ENCODE peak calls at places on chromosome 14, in four cellular contexts. One of them, this sample, is unnamed.

GRCh38 chr14:26157517-26157916 is 440.3 kb downstream of the NOVA1 start:
- DNase-seq in GM12878: no peak
- DNase-seq in HepG2: no peak
- DNase-seq in K562: no peak
- DNase-seq in this sample: no peak

GRCh38 chr14:95258156-95258555 is 61.6 kb downstream of the CLMN start:
- DNase-seq in GM12878: no peak
- DNase-seq in HepG2: no peak
- DNase-seq in K562: no peak
- DNase-seq in this sample: no peak

GRCh38 chr14:68947802-68948201 is 31.3 kb downstream of the ACTN1 start:
- DNase-seq in GM12878: no peak
- DNase-seq in HepG2: no peak
- DNase-seq in K562: no peak
- DNase-seq in this sample: peak

GRCh38 chr14:104895786-104896642 is 28.7 kb upstream of the PLD4 start:
- DNase-seq in GM12878: no peak
- DNase-seq in HepG2: no peak
- DNase-seq in K562: no peak
- DNase-seq in this sample: no peak

GRCh38 chr14:102317564-102318248 is 1.8 kb upstream of the ZNF839 start:
- DNase-seq in GM12878: no peak
- DNase-seq in HepG2: peak
- DNase-seq in K562: no peak
- DNase-seq in this sample: peak

GRCh38 chr14:83483063-83483462 is 1949.4 kb upstream of the SEL1L start:
- DNase-seq in GM12878: no peak
- DNase-seq in HepG2: no peak
- DNase-seq in K562: no peak
- DNase-seq in this sample: no peak

GRCh38 chr14:36315159-36315853 is 5.1 kb downstream of the MBIP start:
- DNase-seq in GM12878: peak
- DNase-seq in HepG2: no peak
- DNase-seq in K562: no peak
- DNase-seq in this sample: no peak

GRCh38 chr14:68771631-68772030 is 21.2 kb downstream of the ZFP36L1 start:
- DNase-seq in GM12878: no peak
- DNase-seq in HepG2: no peak
- DNase-seq in K562: no peak
- DNase-seq in this sample: no peak

GRCh38 chr14:99175331-99176155 is 96.5 kb downstream of the BCL11B start:
- DNase-seq in GM12878: no peak
- DNase-seq in HepG2: no peak
- DNase-seq in K562: no peak
- DNase-seq in this sample: no peak

GRCh38 chr14:98731701-98732100 is 540.3 kb downstream of the BCL11B start:
- DNase-seq in GM12878: no peak
- DNase-seq in HepG2: no peak
- DNase-seq in K562: no peak
- DNase-seq in this sample: no peak

GRCh38 chr14:89921896-89922548 is 32.5 kb downstream of the EFCAB11 start:
- DNase-seq in GM12878: no peak
- DNase-seq in HepG2: no peak
- DNase-seq in K562: no peak
- DNase-seq in this sample: no peak

GRCh38 chr14:102659797-102660196 is 67.3 kb downstream of the RCOR1 start:
- DNase-seq in GM12878: no peak
- DNase-seq in HepG2: no peak
- DNase-seq in K562: no peak
- DNase-seq in this sample: peak

GRCh38 chr14:50823763-50824636 is 7.0 kb downstream of the NIN start:
- DNase-seq in GM12878: peak
- DNase-seq in HepG2: no peak
- DNase-seq in K562: no peak
- DNase-seq in this sample: no peak

GRCh38 chr14:90759370-90760054 is 56.7 kb downstream of the TTC7B start:
- DNase-seq in GM12878: no peak
- DNase-seq in HepG2: no peak
- DNase-seq in K562: no peak
- DNase-seq in this sample: no peak

GRCh38 chr14:94540031-94540794 is 21.0 kb upstream of the SERPINA4 start:
- DNase-seq in GM12878: no peak
- DNase-seq in HepG2: peak
- DNase-seq in K562: no peak
- DNase-seq in this sample: peak

GRCh38 chr14:96805906-96806305 is 8.7 kb downstream of the VRK1 start:
- DNase-seq in GM12878: no peak
- DNase-seq in HepG2: no peak
- DNase-seq in K562: no peak
- DNase-seq in this sample: no peak

GRCh38 chr14:103908580-103908979 is 19.7 kb upstream of the TDRD9 start:
- DNase-seq in GM12878: no peak
- DNase-seq in HepG2: no peak
- DNase-seq in K562: no peak
- DNase-seq in this sample: no peak

GRCh38 chr14:101454229-101454628 is 107.1 kb upstream of the DIO3 start:
- DNase-seq in GM12878: no peak
- DNase-seq in HepG2: no peak
- DNase-seq in K562: no peak
- DNase-seq in this sample: no peak

GRCh38 chr14:23559010-23559920 is 3.2 kb downstream of the THTPA start:
- DNase-seq in GM12878: no peak
- DNase-seq in HepG2: peak
- DNase-seq in K562: peak
- DNase-seq in this sample: peak

GRCh38 chr14:95174184-95174804 is 17.0 kb upstream of the DICER1 start:
- DNase-seq in GM12878: no peak
- DNase-seq in HepG2: no peak
- DNase-seq in K562: no peak
- DNase-seq in this sample: no peak

GRCh38 chr14:44981198-44981597 is 19.2 kb downstream of the TOGARAM1 start:
- DNase-seq in GM12878: no peak
- DNase-seq in HepG2: no peak
- DNase-seq in K562: no peak
- DNase-seq in this sample: no peak

GRCh38 chr14:55384536-55384935 is 27.1 kb downstream of the ATG14 start:
- DNase-seq in GM12878: no peak
- DNase-seq in HepG2: no peak
- DNase-seq in K562: no peak
- DNase-seq in this sample: no peak

GRCh38 chr14:84323963-84324362 is 1206.0 kb upstream of the FLRT2 start:
- DNase-seq in GM12878: no peak
- DNase-seq in HepG2: no peak
- DNase-seq in K562: no peak
- DNase-seq in this sample: no peak

GRCh38 chr14:90900712-90901111 is 84.5 kb upstream of the TTC7B start:
- DNase-seq in GM12878: no peak
- DNase-seq in HepG2: no peak
- DNase-seq in K562: no peak
- DNase-seq in this sample: no peak

GRCh38 chr14:34013714-34014055 is 62.8 kb upstream of the EGLN3 start:
- DNase-seq in GM12878: no peak
- DNase-seq in HepG2: no peak
- DNase-seq in K562: no peak
- DNase-seq in this sample: no peak

GRCh38 chr14:77272261-77272660 is 1.3 kb upstream of the NGB start:
- DNase-seq in GM12878: no peak
- DNase-seq in HepG2: no peak
- DNase-seq in K562: no peak
- DNase-seq in this sample: no peak

GRCh38 chr14:68977137-68977740 is 1.9 kb downstream of the ACTN1 start:
- DNase-seq in GM12878: no peak
- DNase-seq in HepG2: peak
- DNase-seq in K562: no peak
- DNase-seq in this sample: no peak

GRCh38 chr14:34220921-34221320 is 241.1 kb downstream of the SPTSSA start:
- DNase-seq in GM12878: peak
- DNase-seq in HepG2: no peak
- DNase-seq in K562: no peak
- DNase-seq in this sample: no peak

GRCh38 chr14:35877276-35877675 is 51.1 kb downstream of the BRMS1L start:
- DNase-seq in GM12878: no peak
- DNase-seq in HepG2: peak
- DNase-seq in K562: no peak
- DNase-seq in this sample: peak

GRCh38 chr14:61498303-61498702 is 176.9 kb downstream of the PRKCH start:
- DNase-seq in GM12878: no peak
- DNase-seq in HepG2: no peak
- DNase-seq in K562: no peak
- DNase-seq in this sample: no peak
- TF ChIP-seq MYC in GM12878: no peak
- TF ChIP-seq MYC in HepG2: no peak
- TF ChIP-seq MYC in K562: no peak
- TF ChIP-seq MYC in this sample: no peak

GRCh38 chr14:105929327-105930081 is 403.1 kb downstream of the TMEM121 start:
- DNase-seq in GM12878: no peak
- DNase-seq in HepG2: no peak
- DNase-seq in K562: peak
- DNase-seq in this sample: no peak
- TF ChIP-seq USF2 in GM12878: no peak
- TF ChIP-seq USF2 in HepG2: no peak
- TF ChIP-seq USF2 in K562: no peak
- TF ChIP-seq USF2 in this sample: no peak

DNA sequence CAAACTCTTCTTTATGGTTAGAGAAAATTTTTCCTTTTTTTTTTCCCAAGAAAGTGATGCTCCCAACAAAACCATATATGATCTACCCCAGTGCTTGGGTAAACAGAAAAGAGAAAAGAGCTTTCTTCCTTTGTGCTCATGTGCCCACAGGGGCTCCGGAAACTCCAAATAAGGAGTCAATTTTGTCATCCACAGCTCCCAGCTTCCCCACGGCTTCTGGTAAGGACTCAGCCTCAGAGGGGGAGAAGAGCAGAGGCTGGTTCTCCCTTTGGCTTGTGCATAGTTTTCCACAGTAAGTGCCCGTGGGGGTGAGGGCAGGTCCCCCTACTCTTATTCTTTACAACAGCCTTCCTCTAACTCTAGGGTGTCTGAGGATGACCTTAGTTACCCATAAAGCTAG is 13.3 kb upstream of the RGS6 start:
- DNase-seq in GM12878: no peak
- DNase-seq in HepG2: no peak
- DNase-seq in K562: no peak
- DNase-seq in this sample: no peak
- TF ChIP-seq MYC in GM12878: no peak
- TF ChIP-seq MYC in HepG2: no peak
- TF ChIP-seq MYC in K562: no peak
- TF ChIP-seq MYC in this sample: no peak

DNA sequence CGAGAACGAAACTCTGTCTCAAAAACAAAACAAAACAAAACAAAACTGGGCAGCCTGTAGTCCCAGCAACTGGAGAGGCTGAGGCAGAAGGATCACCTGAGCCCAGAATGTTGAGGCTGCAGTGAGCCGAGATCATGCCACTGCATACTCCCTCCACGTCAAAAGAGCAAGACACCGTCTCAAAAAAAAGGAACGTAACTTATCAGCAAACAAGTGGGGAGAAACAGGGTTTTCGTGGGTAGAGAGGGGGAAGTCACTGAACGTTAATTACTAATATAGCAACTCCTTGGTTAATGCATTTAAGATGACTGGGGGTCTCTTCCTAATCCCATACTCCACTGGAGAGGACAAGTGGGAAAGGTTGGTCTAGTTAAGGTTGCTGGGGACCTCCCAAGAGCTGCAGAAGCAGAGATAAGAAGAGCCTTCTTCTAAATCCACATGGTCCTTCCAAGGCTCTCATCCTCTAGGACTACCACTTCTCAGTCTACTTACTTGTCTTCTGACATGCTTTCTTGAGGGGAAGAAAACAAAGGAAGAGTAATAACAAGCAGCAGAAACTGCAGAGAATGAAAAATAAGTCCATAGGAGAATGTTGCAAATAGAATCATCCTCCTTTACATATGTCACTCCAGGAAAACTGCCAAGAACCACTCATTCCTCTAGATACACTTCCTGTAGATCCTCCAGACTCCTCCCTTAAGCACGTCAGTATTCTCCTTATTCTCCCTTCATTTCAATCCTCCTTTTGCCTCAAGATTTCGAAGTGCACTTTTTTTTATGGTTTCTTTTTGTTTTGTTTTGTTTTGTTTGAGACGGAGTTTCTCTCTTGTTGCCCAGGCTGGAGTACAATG is 5.8 kb downstream of the NUMB start:
- DNase-seq in GM12878: no peak
- DNase-seq in HepG2: no peak
- DNase-seq in K562: no peak
- DNase-seq in this sample: no peak
- TF ChIP-seq USF2 in GM12878: no peak
- TF ChIP-seq USF2 in HepG2: no peak
- TF ChIP-seq USF2 in K562: no peak
- TF ChIP-seq USF2 in this sample: no peak